ENCODE peak calls at places on chromosome 10, in seven cellular contexts. One of them, this sample, is unnamed.

GRCh38 chr10:77391605-77392235 is 245.9 kb downstream of the KCNMA1 start:
- DNase-seq in A549: peak
- DNase-seq in cardiac muscle cell: peak
- DNase-seq in AG04450: peak
- DNase-seq in brain microvascular endothelial cell: peak
- DNase-seq in IMR-90: peak
- DNase-seq in breast epithelium: peak
- DNase-seq in this sample: no peak

GRCh38 chr10:131027256-131027655 is 284.3 kb downstream of the TCERG1L start:
- DNase-seq in breast epithelium: peak
- DNase-seq in AG04450: no peak
- DNase-seq in IMR-90: no peak
- DNase-seq in brain microvascular endothelial cell: no peak
- DNase-seq in cardiac muscle cell: no peak
- DNase-seq in A549: no peak
- DNase-seq in this sample: no peak

GRCh38 chr10:93386496-93387369 is 95.4 kb downstream of the MYOF start:
- DNase-seq in breast epithelium: no peak
- DNase-seq in AG04450: no peak
- DNase-seq in IMR-90: no peak
- DNase-seq in cardiac muscle cell: no peak
- DNase-seq in brain microvascular endothelial cell: peak
- DNase-seq in A549: no peak
- DNase-seq in this sample: peak

GRCh38 chr10:4351723-4352565 is 474.1 kb upstream of the AKR1E2 start:
- DNase-seq in cardiac muscle cell: no peak
- DNase-seq in breast epithelium: no peak
- DNase-seq in AG04450: no peak
- DNase-seq in A549: no peak
- DNase-seq in IMR-90: peak
- DNase-seq in brain microvascular endothelial cell: no peak
- DNase-seq in this sample: no peak

GRCh38 chr10:15348579-15348978 is 22.5 kb downstream of the FAM171A1 start:
- DNase-seq in AG04450: no peak
- DNase-seq in A549: no peak
- DNase-seq in cardiac muscle cell: no peak
- DNase-seq in brain microvascular endothelial cell: no peak
- DNase-seq in breast epithelium: no peak
- DNase-seq in IMR-90: peak
- DNase-seq in this sample: no peak

GRCh38 chr10:49118450-49118849 is 3.1 kb upstream of the VSTM4 start:
- DNase-seq in AG04450: no peak
- DNase-seq in brain microvascular endothelial cell: no peak
- DNase-seq in breast epithelium: no peak
- DNase-seq in IMR-90: no peak
- DNase-seq in A549: no peak
- DNase-seq in cardiac muscle cell: peak
- DNase-seq in this sample: no peak

GRCh38 chr10:61153766-61154165 is 209.8 kb upstream of the RHOBTB1 start:
- DNase-seq in IMR-90: no peak
- DNase-seq in AG04450: no peak
- DNase-seq in breast epithelium: no peak
- DNase-seq in cardiac muscle cell: no peak
- DNase-seq in brain microvascular endothelial cell: no peak
- DNase-seq in A549: no peak
- DNase-seq in this sample: no peak

GRCh38 chr10:60430017-60430416 is 40.3 kb upstream of the ANK3 start:
- DNase-seq in IMR-90: peak
- DNase-seq in cardiac muscle cell: no peak
- DNase-seq in breast epithelium: no peak
- DNase-seq in AG04450: peak
- DNase-seq in brain microvascular endothelial cell: peak
- DNase-seq in A549: no peak
- DNase-seq in this sample: no peak

GRCh38 chr10:16945566-16945965 is 128.3 kb upstream of the RSU1 start:
- DNase-seq in A549: no peak
- DNase-seq in AG04450: no peak
- DNase-seq in cardiac muscle cell: peak
- DNase-seq in IMR-90: no peak
- DNase-seq in breast epithelium: no peak
- DNase-seq in brain microvascular endothelial cell: no peak
- DNase-seq in this sample: no peak

GRCh38 chr10:29703276-29703675 is 68.5 kb upstream of the SVIL start:
- DNase-seq in brain microvascular endothelial cell: no peak
- DNase-seq in breast epithelium: no peak
- DNase-seq in AG04450: no peak
- DNase-seq in IMR-90: no peak
- DNase-seq in cardiac muscle cell: peak
- DNase-seq in A549: no peak
- DNase-seq in this sample: peak

GRCh38 chr10:31836569-31837406 is 91.8 kb downstream of the ARHGAP12 start:
- DNase-seq in breast epithelium: no peak
- DNase-seq in cardiac muscle cell: peak
- DNase-seq in AG04450: no peak
- DNase-seq in A549: peak
- DNase-seq in IMR-90: peak
- DNase-seq in brain microvascular endothelial cell: peak
- DNase-seq in this sample: no peak

GRCh38 chr10:25382029-25382810 is 207.4 kb downstream of the GPR158 start:
- DNase-seq in AG04450: no peak
- DNase-seq in IMR-90: no peak
- DNase-seq in A549: no peak
- DNase-seq in cardiac muscle cell: no peak
- DNase-seq in brain microvascular endothelial cell: no peak
- DNase-seq in breast epithelium: no peak
- DNase-seq in this sample: no peak

GRCh38 chr10:100510533-100511308 is 8.9 kb downstream of the SEC31B start:
- DNase-seq in brain microvascular endothelial cell: no peak
- DNase-seq in AG04450: no peak
- DNase-seq in IMR-90: peak
- DNase-seq in cardiac muscle cell: no peak
- DNase-seq in breast epithelium: peak
- DNase-seq in A549: no peak
- DNase-seq in this sample: peak

GRCh38 chr10:26839966-26840627 is 20.7 kb downstream of the ABI1 start:
- DNase-seq in IMR-90: peak
- DNase-seq in brain microvascular endothelial cell: no peak
- DNase-seq in AG04450: peak
- DNase-seq in breast epithelium: no peak
- DNase-seq in A549: no peak
- DNase-seq in cardiac muscle cell: peak
- DNase-seq in this sample: no peak

GRCh38 chr10:87921934-87922688 is 58.7 kb downstream of the PTEN start:
- DNase-seq in IMR-90: no peak
- DNase-seq in AG04450: no peak
- DNase-seq in breast epithelium: no peak
- DNase-seq in brain microvascular endothelial cell: no peak
- DNase-seq in cardiac muscle cell: no peak
- DNase-seq in A549: no peak
- DNase-seq in this sample: no peak

GRCh38 chr10:85602713-85603112 is 763.9 kb downstream of the GRID1 start:
- DNase-seq in cardiac muscle cell: no peak
- DNase-seq in A549: no peak
- DNase-seq in IMR-90: no peak
- DNase-seq in breast epithelium: no peak
- DNase-seq in AG04450: no peak
- DNase-seq in brain microvascular endothelial cell: no peak
- DNase-seq in this sample: no peak

GRCh38 chr10:122288917-122289316 is 17.8 kb downstream of the BTBD16 start:
- DNase-seq in IMR-90: no peak
- DNase-seq in AG04450: no peak
- DNase-seq in A549: no peak
- DNase-seq in cardiac muscle cell: no peak
- DNase-seq in brain microvascular endothelial cell: no peak
- DNase-seq in breast epithelium: no peak
- DNase-seq in this sample: no peak
- H3K27ac ChIP-seq in IMR-90: no peak
- H3K27ac ChIP-seq in AG04450: no peak
- H3K27ac ChIP-seq in A549: no peak
- H3K27ac ChIP-seq in cardiac muscle cell: no peak
- H3K27ac ChIP-seq in brain microvascular endothelial cell: no peak
- H3K27ac ChIP-seq in breast epithelium: no peak
- H3K27ac ChIP-seq in this sample: no peak

GRCh38 chr10:73803680-73804286 is 7.6 kb downstream of the NDST2 start:
- DNase-seq in brain microvascular endothelial cell: no peak
- DNase-seq in cardiac muscle cell: no peak
- DNase-seq in breast epithelium: no peak
- DNase-seq in AG04450: no peak
- DNase-seq in IMR-90: no peak
- DNase-seq in A549: no peak
- DNase-seq in this sample: no peak

GRCh38 chr10:73799899-73800559 is 11.4 kb downstream of the NDST2 start:
- DNase-seq in cardiac muscle cell: no peak
- DNase-seq in brain microvascular endothelial cell: no peak
- DNase-seq in IMR-90: no peak
- DNase-seq in breast epithelium: no peak
- DNase-seq in AG04450: no peak
- DNase-seq in A549: no peak
- DNase-seq in this sample: no peak

GRCh38 chr10:73801253-73801590 is 10.2 kb downstream of the NDST2 start:
- DNase-seq in cardiac muscle cell: no peak
- DNase-seq in AG04450: no peak
- DNase-seq in brain microvascular endothelial cell: no peak
- DNase-seq in IMR-90: no peak
- DNase-seq in breast epithelium: no peak
- DNase-seq in A549: no peak
- DNase-seq in this sample: no peak

GRCh38 chr10:73800560-73801252 is 10.7 kb downstream of the NDST2 start:
- DNase-seq in IMR-90: no peak
- DNase-seq in A549: no peak
- DNase-seq in breast epithelium: no peak
- DNase-seq in cardiac muscle cell: no peak
- DNase-seq in AG04450: no peak
- DNase-seq in brain microvascular endothelial cell: no peak
- DNase-seq in this sample: no peak

DNA sequence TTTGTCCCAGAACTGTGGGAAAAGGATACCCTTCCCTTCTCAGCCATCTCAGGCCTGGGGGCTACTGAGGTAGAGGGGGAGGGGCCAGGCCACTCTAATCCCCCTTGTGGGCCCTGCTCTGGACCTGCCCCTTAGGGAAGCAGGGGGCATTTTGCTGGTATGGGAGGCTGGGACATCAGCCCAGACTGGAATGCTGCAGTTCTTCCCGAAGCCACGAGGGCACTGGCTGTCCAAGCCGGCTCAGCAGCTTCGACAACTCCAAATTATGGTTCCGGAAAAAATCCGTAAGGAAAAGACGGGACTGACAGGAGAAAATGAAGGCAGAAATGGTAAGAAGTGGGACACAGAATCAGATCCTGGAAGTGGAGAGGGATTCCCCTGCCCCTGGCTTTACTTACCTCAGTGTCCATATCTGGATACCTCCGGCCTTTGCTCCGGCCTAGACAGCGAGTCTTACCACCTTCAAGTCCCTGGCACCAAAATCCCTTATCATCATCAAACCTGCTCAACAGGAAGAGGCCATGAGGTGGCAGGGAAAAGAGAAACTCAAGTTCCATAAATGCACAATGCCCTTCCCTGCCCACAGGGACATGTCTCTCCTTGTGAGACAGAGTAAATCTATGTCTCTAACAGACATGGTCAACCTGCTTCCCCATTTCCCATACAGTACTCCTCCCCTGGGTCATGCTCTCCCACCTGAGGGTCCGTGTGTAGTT is 9.0 kb downstream of the NDST2 start:
- DNase-seq in breast epithelium: no peak
- DNase-seq in AG04450: no peak
- DNase-seq in brain microvascular endothelial cell: no peak
- DNase-seq in cardiac muscle cell: no peak
- DNase-seq in A549: no peak
- DNase-seq in IMR-90: no peak
- DNase-seq in this sample: no peak
- TF ChIP-seq CTCF in breast epithelium: peak
- TF ChIP-seq CTCF in AG04450: no peak
- TF ChIP-seq CTCF in brain microvascular endothelial cell: peak
- TF ChIP-seq CTCF in cardiac muscle cell: no peak
- TF ChIP-seq CTCF in A549: no peak
- TF ChIP-seq CTCF in IMR-90: no peak
- TF ChIP-seq CTCF in this sample: no peak

GRCh38 chr10:32984003-32984600 is 26.1 kb upstream of the ITGB1 start:
- DNase-seq in AG04450: no peak
- DNase-seq in breast epithelium: no peak
- DNase-seq in brain microvascular endothelial cell: no peak
- DNase-seq in cardiac muscle cell: no peak
- DNase-seq in A549: no peak
- DNase-seq in IMR-90: no peak
- DNase-seq in this sample: no peak
- H3K27ac ChIP-seq in AG04450: peak
- H3K27ac ChIP-seq in breast epithelium: no peak
- H3K27ac ChIP-seq in brain microvascular endothelial cell: peak
- H3K27ac ChIP-seq in cardiac muscle cell: no peak
- H3K27ac ChIP-seq in A549: peak
- H3K27ac ChIP-seq in IMR-90: peak
- H3K27ac ChIP-seq in this sample: no peak

GRCh38 chr10:58178811-58179210 is 88.9 kb downstream of the IPMK start:
- DNase-seq in AG04450: peak
- DNase-seq in brain microvascular endothelial cell: no peak
- DNase-seq in cardiac muscle cell: no peak
- DNase-seq in A549: no peak
- DNase-seq in IMR-90: peak
- DNase-seq in breast epithelium: no peak
- DNase-seq in this sample: no peak

GRCh38 chr10:58174831-58175230 is 92.9 kb downstream of the IPMK start:
- DNase-seq in breast epithelium: no peak
- DNase-seq in cardiac muscle cell: no peak
- DNase-seq in brain microvascular endothelial cell: no peak
- DNase-seq in AG04450: no peak
- DNase-seq in A549: no peak
- DNase-seq in IMR-90: no peak
- DNase-seq in this sample: no peak

GRCh38 chr10:58175990-58176910 is 91.4 kb downstream of the IPMK start:
- DNase-seq in IMR-90: peak
- DNase-seq in A549: no peak
- DNase-seq in brain microvascular endothelial cell: no peak
- DNase-seq in cardiac muscle cell: peak
- DNase-seq in breast epithelium: no peak
- DNase-seq in AG04450: no peak
- DNase-seq in this sample: no peak

GRCh38 chr10:58179238-58179637 is 88.5 kb downstream of the IPMK start:
- DNase-seq in cardiac muscle cell: no peak
- DNase-seq in breast epithelium: no peak
- DNase-seq in A549: no peak
- DNase-seq in brain microvascular endothelial cell: no peak
- DNase-seq in IMR-90: peak
- DNase-seq in AG04450: no peak
- DNase-seq in this sample: no peak

DNA sequence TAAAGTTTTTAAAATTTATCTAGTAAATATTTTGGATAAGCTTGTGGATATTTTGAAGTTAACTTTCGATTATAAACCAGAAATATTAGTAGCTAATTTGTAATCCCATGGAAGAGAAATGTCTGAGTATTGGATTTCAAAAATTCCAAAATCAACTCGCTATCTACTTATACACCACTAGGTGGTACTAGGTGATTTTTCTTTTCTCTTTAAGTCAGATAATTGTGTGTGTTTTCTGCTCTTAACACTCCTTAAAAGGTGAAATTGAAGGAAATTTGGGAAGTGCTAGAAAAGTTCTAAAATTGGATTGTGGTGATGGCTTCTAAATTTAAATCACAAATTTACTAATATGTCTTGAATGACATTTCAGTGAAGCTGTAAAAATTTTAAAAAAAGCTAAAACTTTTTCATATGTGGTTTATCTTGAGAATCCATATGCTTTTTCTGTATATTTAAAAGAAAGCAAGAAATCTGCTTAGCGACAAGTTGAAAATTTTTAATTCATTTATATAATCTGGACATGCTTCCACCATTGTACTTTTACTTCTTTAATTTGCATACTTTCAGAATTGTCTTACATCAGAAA is 90.2 kb downstream of the IPMK start:
- DNase-seq in AG04450: no peak
- DNase-seq in cardiac muscle cell: peak
- DNase-seq in breast epithelium: no peak
- DNase-seq in IMR-90: peak
- DNase-seq in A549: peak
- DNase-seq in brain microvascular endothelial cell: no peak
- DNase-seq in this sample: no peak
- TF ChIP-seq CTCF in AG04450: peak
- TF ChIP-seq CTCF in cardiac muscle cell: peak
- TF ChIP-seq CTCF in breast epithelium: peak
- TF ChIP-seq CTCF in IMR-90: peak
- TF ChIP-seq CTCF in A549: peak
- TF ChIP-seq CTCF in brain microvascular endothelial cell: peak
- TF ChIP-seq CTCF in this sample: peak